ENCODE peak calls at places on chromosomes 16 and 17, in ten cellular contexts. H is stimulated activated naive CD8-positive, alpha-beta T cell treated with anti-CD3 and anti-CD28 coated beads, Interleukin-15, Interleukin-2, amounts not matched to agents 100 U/mL and 50 U/mL, for 24 hours; P is pancreas; B is left cardiac atrium; O is mucosa of descending colon; R is activated CD4-positive, alpha-beta T cell treated with anti-CD3 and anti-CD28 coated beads for 36 hours; T is left lung; Q is right lobe of liver; F is natural killer cell treated with Interleukin-12 subunit alpha and Interleukin-12 subunit beta and Interleukin-15 and Interleukin-18, amount 100 ng/mL, for 72 hours; W is central memory CD8-positive, alpha-beta T cell. I is an unnamed sample.

GRCh38 chr16:58488531-58488930 is 11.4 kb upstream of the NDRG4 start:
- ATAC-seq in H (no peak), O (no peak), B (peak), R (no peak), T (peak), Q (no peak), W (no peak), P (no peak), F (no peak), I (no peak)

GRCh38 chr17:70905796-70906195 is 736.5 kb downstream of the KCNJ2 start:
- ATAC-seq in R (no peak), F (no peak), B (peak), W (no peak), P (peak), O (no peak), H (no peak), Q (no peak), T (peak), I (no peak)

GRCh38 chr17:1830288-1830687 is 483 bp downstream of the RPA1 start:
- ATAC-seq in B (no peak), H (peak), O (peak), F (no peak), T (peak), P (no peak), W (peak), Q (no peak), R (peak), I (peak)

GRCh38 chr17:15278381-15278780 is 13.3 kb upstream of the PMP22 start:
- ATAC-seq in T (no peak), O (no peak), H (no peak), B (no peak), W (no peak), F (no peak), R (no peak), Q (no peak), P (no peak), I (no peak)

GRCh38 chr16:964696-965395 is 5.9 kb downstream of the LMF1 start:
- ATAC-seq in Q (no peak), P (no peak), B (no peak), T (peak), R (peak), H (peak), W (peak), F (peak), O (peak), I (no peak)

GRCh38 chr17:52383493-52384100 is 225.1 kb upstream of the CA10 start:
- ATAC-seq in T (peak), W (no peak), R (peak), O (peak), P (peak), F (no peak), H (peak), B (peak), Q (peak), I (no peak)

GRCh38 chr17:4214142-4214541 is 49.6 kb downstream of the ANKFY1 start:
- ATAC-seq in H (no peak), F (no peak), O (no peak), T (no peak), R (no peak), Q (no peak), B (no peak), W (no peak), P (no peak), I (no peak)

GRCh38 chr17:45834471-45835396 is 9.9 kb upstream of the SPPL2C start:
- ATAC-seq in F (no peak), O (no peak), Q (no peak), P (no peak), B (no peak), T (no peak), H (no peak), W (no peak), R (no peak), I (no peak)

GRCh38 chr16:81586421-81586820 is 141.8 kb downstream of the CMIP start:
- ATAC-seq in Q (no peak), O (no peak), H (no peak), B (no peak), T (no peak), F (no peak), W (no peak), R (no peak), P (no peak), I (no peak)

GRCh38 chr17:69417545-69418483 is 3.3 kb downstream of the MAP2K6 start:
- ATAC-seq in F (no peak), B (no peak), Q (no peak), W (no peak), T (no peak), O (peak), H (no peak), R (no peak), P (no peak), I (no peak)

GRCh38 chr17:48591435-48592077 is 1.5 kb upstream of the HOXB3 start:
- ATAC-seq in P (no peak), H (no peak), O (no peak), W (no peak), Q (no peak), T (no peak), B (no peak), F (no peak), R (no peak), I (no peak)